ENCODE peak calls at places on chromosomes 1 and 21, in four cellular contexts. N is effector memory CD4-positive, alpha-beta T cell; D is astrocyte; T is lower lobe of right lung. G is an unnamed sample.

GRCh38 chr1:224880593-224881307 is 48.7 kb upstream of the DNAH14 start:
- DNase-seq in N (no peak), D (no peak), T (no peak), G (no peak)

GRCh38 chr1:185816460-185816859 is 82.3 kb downstream of the HMCN1 start:
- DNase-seq in N (no peak), D (peak; percentile 41), T (no peak), G (no peak)

GRCh38 chr1:198556969-198557368 is 16.5 kb upstream of the ATP6V1G3 start:
- DNase-seq in N (peak; percentile 6), D (no peak), T (peak; percentile 51), G (peak; percentile 93)

GRCh38 chr1:85325920-85326319 is 49.5 kb upstream of the BCL10 start:
- DNase-seq in N (no peak), D (no peak), T (no peak), G (no peak)

GRCh38 chr1:188463919-188464318 is 1635.2 kb downstream of the PLA2G4A start:
- DNase-seq in N (no peak), D (no peak), T (no peak), G (no peak)

GRCh38 chr1:32394890-32395415 is 712 bp upstream of the BSDC1 start:
- DNase-seq in N (no peak), D (no peak), T (no peak), G (no peak)

GRCh38 chr1:170881268-170882265 is 53.8 kb upstream of the MROH9 start:
- DNase-seq in N (no peak), D (peak; percentile 17), T (no peak), G (no peak)

GRCh38 chr1:115210302-115210711 is 121.0 kb upstream of the TSPAN2 start:
- DNase-seq in N (no peak), D (peak; percentile 47), T (no peak), G (no peak)

GRCh38 chr1:1259948-1260614 is 13.6 kb upstream of the C1QTNF12 start:
- DNase-seq in N (no peak), D (no peak), T (no peak), G (no peak)

GRCh38 chr1:9009438-9010366 is 16.5 kb downstream of the SLC2A7 start:
- DNase-seq in N (no peak), D (no peak), T (no peak), G (no peak)

GRCh38 chr1:74717626-74718025 is 15.2 kb downstream of the CRYZ start:
- DNase-seq in N (no peak), D (no peak), T (no peak), G (no peak)

GRCh38 chr1:8858888-8859706 is 19.4 kb downstream of the ENO1 start:
- DNase-seq in N (peak; percentile 15), D (no peak), T (no peak), G (peak; percentile 20)

GRCh38 chr21:37667380-37667779 is 248.9 kb downstream of the KCNJ6 start:
- DNase-seq in N (no peak), D (no peak), T (no peak), G (no peak)

GRCh38 chr1:17732475-17732874 is 22.7 kb upstream of the ACTL8 start:
- DNase-seq in N (no peak), D (peak; percentile 73), T (no peak), G (no peak)

GRCh38 chr1:209667701-209668100 is 7.5 kb upstream of the G0S2 start:
- DNase-seq in N (no peak), D (no peak), T (no peak), G (no peak)

GRCh38 chr1:244800821-244801220 is 34.6 kb upstream of the COX20 start:
- DNase-seq in N (no peak), D (no peak), T (no peak), G (no peak)

GRCh38 chr1:22428672-22429071 is 23.0 kb upstream of the ZBTB40 start:
- DNase-seq in N (no peak), D (peak; percentile 27), T (no peak), G (peak; percentile 58)

GRCh38 chr1:228487336-228488106 is at the start of gene RNF187:
- DNase-seq in N (peak; percentile 57), D (no peak), T (peak; percentile 93), G (peak; percentile 76)

GRCh38 chr1:119880063-119880462 is 16.3 kb downstream of the ADAM30 start:
- DNase-seq in N (no peak), D (no peak), T (no peak), G (no peak)

GRCh38 chr1:165542647-165543046 is 1.2 kb upstream of the LRRC52 start:
- DNase-seq in N (no peak), D (no peak), T (no peak), G (no peak)

GRCh38 chr1:41679994-41680393 is 195.5 kb upstream of the EDN2 start:
- DNase-seq in N (no peak), D (no peak), T (no peak), G (no peak)

GRCh38 chr1:31696246-31696645 is 7.6 kb downstream of the COL16A1 start:
- DNase-seq in N (no peak), D (no peak), T (no peak), G (no peak)

GRCh38 chr1:54989473-54989872 is 9.0 kb downstream of the TMEM61 start:
- DNase-seq in N (no peak), D (no peak), T (no peak), G (no peak)

GRCh38 chr21:30168086-30168485 is 1.5 kb upstream of the CLDN17 start:
- DNase-seq in N (no peak), D (no peak), T (no peak), G (no peak)

GRCh38 chr1:31811605-31812004 is 4.2 kb downstream of the SPOCD1 start:
- DNase-seq in N (no peak), D (peak; percentile 49), T (no peak), G (no peak)

GRCh38 chr1:12169442-12170135 is 2.8 kb downstream of the TNFRSF1B start:
- DNase-seq in N (no peak), D (no peak), T (no peak), G (no peak)

GRCh38 chr1:43565600-43566360 is 35.1 kb downstream of the PTPRF start:
- DNase-seq in N (no peak), D (peak; percentile 41), T (peak; percentile 67), G (no peak)

GRCh38 chr1:11944358-11944981 is 10.0 kb downstream of the PLOD1 start:
- DNase-seq in N (no peak), D (no peak), T (no peak), G (no peak)

GRCh38 chr21:40254540-40255455 is 387.6 kb downstream of the PCP4 start:
- DNase-seq in N (no peak), D (peak; percentile 84), T (no peak), G (no peak)

GRCh38 chr1:247115545-247115944 is 11.4 kb upstream of the ZNF669 start:
- DNase-seq in N (no peak), D (no peak), T (no peak), G (no peak)

GRCh38 chr1:190439447-190439846 is 38.2 kb downstream of the BRINP3 start:
- DNase-seq in N (no peak), D (no peak), T (no peak), G (no peak)

GRCh38 chr1:212504171-212504803 is 71.6 kb downstream of the NENF start:
- DNase-seq in N (no peak), D (no peak), T (no peak), G (no peak)

GRCh38 chr1:13628218-13628617 is 44.6 kb downstream of the PDPN start:
- DNase-seq in N (no peak), D (peak; percentile 16), T (no peak), G (no peak)

GRCh38 chr1:115164484-115164883 is 75.2 kb upstream of the TSPAN2 start:
- DNase-seq in N (no peak), D (peak; percentile 31), T (no peak), G (no peak)

GRCh38 chr1:100811808-100812207 is 82.8 kb downstream of the EXTL2 start:
- DNase-seq in N (no peak), D (no peak), T (no peak), G (no peak)

GRCh38 chr1:11982010-11982392 is 1.8 kb downstream of the MFN2 start:
- DNase-seq in N (no peak), D (no peak), T (no peak), G (no peak)

GRCh38 chr1:31764307-31765040 is at the start of gene ADGRB2:
- DNase-seq in N (no peak), D (no peak), T (no peak), G (no peak)

GRCh38 chr1:205343431-205344009 is 13.2 kb downstream of the KLHDC8A start:
- DNase-seq in N (no peak), D (no peak), T (no peak), G (no peak)

GRCh38 chr1:64505944-64506658 is 36.2 kb downstream of the CACHD1 start:
- DNase-seq in N (no peak), D (no peak), T (peak; percentile 60), G (peak; percentile 29)

GRCh38 chr21:34077888-34078287 is 4.5 kb downstream of the MRPS6 start:
- DNase-seq in N (no peak), D (no peak), T (no peak), G (no peak)

GRCh38 chr21:34083357-34083756 is 10.0 kb downstream of the MRPS6 start:
- DNase-seq in N (no peak), D (no peak), T (no peak), G (no peak)

GRCh38 chr21:34082769-34083168 is 9.4 kb downstream of the MRPS6 start:
- DNase-seq in N (no peak), D (no peak), T (no peak), G (no peak)

GRCh38 chr21:34078915-34079314 is 5.5 kb downstream of the MRPS6 start:
- DNase-seq in N (no peak), D (no peak), T (no peak), G (peak; percentile 66)

GRCh38 chr21:34080693-34081092 is 7.3 kb downstream of the MRPS6 start:
- DNase-seq in N (no peak), D (no peak), T (no peak), G (no peak)
- H3K4me1 ChIP-seq in N (peaks cover 22% of the 10 kb centered on the region), D (peaks cover 9% of the 10 kb centered on the region), T (peaks cover 26% of the 10 kb centered on the region), G (peaks cover 65% of the 10 kb centered on the region)

GRCh38 chr1:226062558-226063361 is at the start of gene H3-3A:
- DNase-seq in N (peak; percentile 98), D (peak; percentile 70), T (peak; percentile 98), G (peak; percentile 98)

GRCh38 chr1:226061793-226062557 is 541 bp upstream of the H3-3A start:
- DNase-seq in N (no peak), D (peak; percentile 56), T (peak; percentile 88), G (no peak)

GRCh38 chr1:226060976-226061792 is 1.3 kb upstream of the H3-3A start:
- DNase-seq in N (no peak), D (no peak), T (no peak), G (no peak)

GRCh38 chr1:226060427-226060826 is 2.1 kb upstream of the H3-3A start:
- DNase-seq in N (no peak), D (no peak), T (no peak), G (no peak)

GRCh38 chr1:226059709-226060108 is 2.8 kb upstream of the H3-3A start:
- DNase-seq in N (no peak), D (no peak), T (no peak), G (no peak)
- H3K36me3 ChIP-seq in N (peaks cover 3% of the 10 kb centered on the region), D (no peaks in the 10 kb centered on the region), T (peaks cover 22% of the 10 kb centered on the region), G (peaks cover 3% of the 10 kb centered on the region)

GRCh38 chr21:41768371-41769042 is 1.7 kb upstream of the RIPK4 start:
- DNase-seq in N (no peak), D (peak; percentile 81), T (peak; percentile 51), G (peak; percentile 26)
- H3K4me3 ChIP-seq in N (peak overlapping the region; percentile 48), D (peak overlapping the region; percentile 56), T (peak overlapping the region; percentile 43), G (peak overlapping the region; percentile 74)

GRCh38 chr1:15835205-15835740 is 12.2 kb upstream of the SPEN start:
- DNase-seq in N (no peak), D (peak; percentile 19), T (no peak), G (no peak)

GRCh38 chr1:15835741-15836510 is 11.6 kb upstream of the SPEN start:
- DNase-seq in N (peak; percentile 98), D (peak; percentile 95), T (peak; percentile 100), G (peak; percentile 97)

GRCh38 chr1:15834406-15835204 is 12.9 kb upstream of the SPEN start:
- DNase-seq in N (peak; percentile 81), D (peak; percentile 91), T (peak; percentile 92), G (peak; percentile 94)

GRCh38 chr1:15833842-15834405 is 13.6 kb upstream of the SPEN start:
- DNase-seq in N (no peak), D (no peak), T (no peak), G (no peak)

GRCh38 chr1:15833069-15833679 is 14.3 kb upstream of the SPEN start:
- DNase-seq in N (peak; percentile 39), D (no peak), T (peak; percentile 81), G (peak; percentile 60)
- H3K4me1 ChIP-seq in N (peaks cover 3% of the 10 kb centered on the region), D (no peaks in the 10 kb centered on the region), T (peaks cover 49% of the 10 kb centered on the region), G (peaks cover 35% of the 10 kb centered on the region)

G was measured in CD4-positive, CD25-positive, alpha-beta regulatory T cell.